ENCODE peak calls at places on chromosomes 11 and 22, in eight cellular contexts. One of them, this sample, is unnamed.

GRCh38 chr11:43984519-43985385 is 42.3 kb downstream of the C11orf96 start:
- DNase-seq in heart left ventricle: no peak
- DNase-seq in hepatocyte: peak
- DNase-seq in SJSA1: no peak
- DNase-seq in caudate nucleus: no peak
- DNase-seq in transverse colon: no peak
- DNase-seq in brain microvascular endothelial cell: no peak
- DNase-seq in colonic mucosa: no peak
- DNase-seq in this sample: no peak

GRCh38 chr11:32892355-32893090 is at the start of gene QSER1:
- DNase-seq in caudate nucleus: peak
- DNase-seq in transverse colon: peak
- DNase-seq in SJSA1: peak
- DNase-seq in heart left ventricle: peak
- DNase-seq in hepatocyte: peak
- DNase-seq in brain microvascular endothelial cell: peak
- DNase-seq in colonic mucosa: peak
- DNase-seq in this sample: peak

GRCh38 chr22:44576311-44577260 is 78.6 kb upstream of the RTL6 start:
- DNase-seq in brain microvascular endothelial cell: no peak
- DNase-seq in hepatocyte: no peak
- DNase-seq in SJSA1: no peak
- DNase-seq in heart left ventricle: peak
- DNase-seq in transverse colon: no peak
- DNase-seq in colonic mucosa: no peak
- DNase-seq in caudate nucleus: no peak
- DNase-seq in this sample: no peak

GRCh38 chr11:18743900-18744514 is 18.0 kb upstream of the IGSF22 start:
- DNase-seq in colonic mucosa: no peak
- DNase-seq in brain microvascular endothelial cell: no peak
- DNase-seq in hepatocyte: no peak
- DNase-seq in caudate nucleus: peak
- DNase-seq in transverse colon: no peak
- DNase-seq in SJSA1: no peak
- DNase-seq in heart left ventricle: no peak
- DNase-seq in this sample: no peak

GRCh38 chr22:19289475-19290161 is 1.9 kb downstream of the CLTCL1 start:
- DNase-seq in SJSA1: peak
- DNase-seq in heart left ventricle: no peak
- DNase-seq in brain microvascular endothelial cell: peak
- DNase-seq in transverse colon: no peak
- DNase-seq in caudate nucleus: no peak
- DNase-seq in hepatocyte: peak
- DNase-seq in colonic mucosa: no peak
- DNase-seq in this sample: no peak

GRCh38 chr11:65539401-65540289 is 14.8 kb downstream of the SCYL1 start:
- DNase-seq in SJSA1: no peak
- DNase-seq in brain microvascular endothelial cell: no peak
- DNase-seq in transverse colon: peak
- DNase-seq in hepatocyte: no peak
- DNase-seq in heart left ventricle: no peak
- DNase-seq in colonic mucosa: peak
- DNase-seq in caudate nucleus: no peak
- DNase-seq in this sample: no peak

GRCh38 chr22:49046546-49047305 is 780.9 kb downstream of the BRD1 start:
- DNase-seq in hepatocyte: peak
- DNase-seq in transverse colon: no peak
- DNase-seq in SJSA1: no peak
- DNase-seq in caudate nucleus: peak
- DNase-seq in heart left ventricle: no peak
- DNase-seq in colonic mucosa: peak
- DNase-seq in brain microvascular endothelial cell: peak
- DNase-seq in this sample: no peak

GRCh38 chr11:123430736-123431356 is 777 bp downstream of the GRAMD1B start:
- DNase-seq in brain microvascular endothelial cell: peak
- DNase-seq in hepatocyte: peak
- DNase-seq in caudate nucleus: no peak
- DNase-seq in transverse colon: peak
- DNase-seq in SJSA1: peak
- DNase-seq in heart left ventricle: peak
- DNase-seq in colonic mucosa: peak
- DNase-seq in this sample: peak

GRCh38 chr22:28329582-28330073 is 350.0 kb downstream of the TTC28 start:
- DNase-seq in hepatocyte: no peak
- DNase-seq in SJSA1: no peak
- DNase-seq in colonic mucosa: no peak
- DNase-seq in brain microvascular endothelial cell: no peak
- DNase-seq in heart left ventricle: no peak
- DNase-seq in transverse colon: no peak
- DNase-seq in caudate nucleus: no peak
- DNase-seq in this sample: no peak

GRCh38 chr11:43576834-43577521 is 103.6 kb upstream of the HSD17B12 start:
- DNase-seq in caudate nucleus: no peak
- DNase-seq in SJSA1: no peak
- DNase-seq in colonic mucosa: peak
- DNase-seq in transverse colon: no peak
- DNase-seq in heart left ventricle: peak
- DNase-seq in hepatocyte: peak
- DNase-seq in brain microvascular endothelial cell: peak
- DNase-seq in this sample: no peak

GRCh38 chr11:134038897-134039470 is 29.9 kb upstream of the JAM3 start:
- DNase-seq in hepatocyte: peak
- DNase-seq in colonic mucosa: no peak
- DNase-seq in caudate nucleus: no peak
- DNase-seq in SJSA1: no peak
- DNase-seq in transverse colon: no peak
- DNase-seq in heart left ventricle: peak
- DNase-seq in brain microvascular endothelial cell: no peak
- DNase-seq in this sample: no peak

GRCh38 chr11:134040386-134041297 is 28.2 kb upstream of the JAM3 start:
- DNase-seq in heart left ventricle: peak
- DNase-seq in transverse colon: no peak
- DNase-seq in caudate nucleus: peak
- DNase-seq in colonic mucosa: no peak
- DNase-seq in SJSA1: peak
- DNase-seq in brain microvascular endothelial cell: peak
- DNase-seq in hepatocyte: peak
- DNase-seq in this sample: no peak

GRCh38 chr11:134039726-134040385 is 29.0 kb upstream of the JAM3 start:
- DNase-seq in brain microvascular endothelial cell: no peak
- DNase-seq in hepatocyte: no peak
- DNase-seq in colonic mucosa: no peak
- DNase-seq in caudate nucleus: no peak
- DNase-seq in heart left ventricle: peak
- DNase-seq in transverse colon: no peak
- DNase-seq in SJSA1: no peak
- DNase-seq in this sample: no peak

GRCh38 chr11:134041791-134042696 is 26.8 kb upstream of the JAM3 start:
- DNase-seq in colonic mucosa: no peak
- DNase-seq in caudate nucleus: no peak
- DNase-seq in heart left ventricle: peak
- DNase-seq in SJSA1: no peak
- DNase-seq in hepatocyte: peak
- DNase-seq in brain microvascular endothelial cell: no peak
- DNase-seq in transverse colon: no peak
- DNase-seq in this sample: no peak

DNA sequence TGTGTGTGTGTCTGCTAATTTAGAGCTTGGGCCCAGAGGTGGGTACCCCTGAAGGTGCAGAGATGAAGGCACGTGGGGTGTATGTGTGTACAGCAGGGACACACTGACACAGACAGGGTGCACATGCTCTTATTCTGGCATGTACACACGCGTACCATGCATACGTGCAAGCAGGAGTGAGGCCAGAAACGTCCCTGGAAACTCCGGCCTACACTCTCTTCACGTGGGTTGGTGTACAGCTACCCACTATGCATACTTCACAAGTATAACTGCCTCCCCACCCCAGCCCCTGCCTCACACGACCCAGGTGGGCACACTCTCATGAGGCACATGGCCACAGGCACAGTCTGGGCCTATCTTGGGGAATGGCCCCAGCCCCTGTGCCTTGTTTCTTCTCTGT is 27.5 kb upstream of the JAM3 start:
- DNase-seq in brain microvascular endothelial cell: no peak
- DNase-seq in colonic mucosa: no peak
- DNase-seq in transverse colon: no peak
- DNase-seq in hepatocyte: no peak
- DNase-seq in heart left ventricle: peak
- DNase-seq in SJSA1: no peak
- DNase-seq in caudate nucleus: no peak
- DNase-seq in this sample: no peak
- H3K27ac ChIP-seq in brain microvascular endothelial cell: no peak
- H3K27ac ChIP-seq in colonic mucosa: peak
- H3K27ac ChIP-seq in transverse colon: peak
- H3K27ac ChIP-seq in hepatocyte: peak
- H3K27ac ChIP-seq in heart left ventricle: no peak
- H3K27ac ChIP-seq in SJSA1: no peak
- H3K27ac ChIP-seq in caudate nucleus: peak
- H3K27ac ChIP-seq in this sample: no peak

GRCh38 chr11:77019976-77020591 is 14.1 kb upstream of the B3GNT6 start:
- DNase-seq in caudate nucleus: no peak
- DNase-seq in brain microvascular endothelial cell: peak
- DNase-seq in SJSA1: peak
- DNase-seq in hepatocyte: peak
- DNase-seq in heart left ventricle: no peak
- DNase-seq in colonic mucosa: no peak
- DNase-seq in transverse colon: no peak
- DNase-seq in this sample: no peak
- H3K27ac ChIP-seq in caudate nucleus: no peak
- H3K27ac ChIP-seq in brain microvascular endothelial cell: peak
- H3K27ac ChIP-seq in SJSA1: peak
- H3K27ac ChIP-seq in hepatocyte: peak
- H3K27ac ChIP-seq in heart left ventricle: no peak
- H3K27ac ChIP-seq in colonic mucosa: peak
- H3K27ac ChIP-seq in transverse colon: peak
- H3K27ac ChIP-seq in this sample: no peak

DNA sequence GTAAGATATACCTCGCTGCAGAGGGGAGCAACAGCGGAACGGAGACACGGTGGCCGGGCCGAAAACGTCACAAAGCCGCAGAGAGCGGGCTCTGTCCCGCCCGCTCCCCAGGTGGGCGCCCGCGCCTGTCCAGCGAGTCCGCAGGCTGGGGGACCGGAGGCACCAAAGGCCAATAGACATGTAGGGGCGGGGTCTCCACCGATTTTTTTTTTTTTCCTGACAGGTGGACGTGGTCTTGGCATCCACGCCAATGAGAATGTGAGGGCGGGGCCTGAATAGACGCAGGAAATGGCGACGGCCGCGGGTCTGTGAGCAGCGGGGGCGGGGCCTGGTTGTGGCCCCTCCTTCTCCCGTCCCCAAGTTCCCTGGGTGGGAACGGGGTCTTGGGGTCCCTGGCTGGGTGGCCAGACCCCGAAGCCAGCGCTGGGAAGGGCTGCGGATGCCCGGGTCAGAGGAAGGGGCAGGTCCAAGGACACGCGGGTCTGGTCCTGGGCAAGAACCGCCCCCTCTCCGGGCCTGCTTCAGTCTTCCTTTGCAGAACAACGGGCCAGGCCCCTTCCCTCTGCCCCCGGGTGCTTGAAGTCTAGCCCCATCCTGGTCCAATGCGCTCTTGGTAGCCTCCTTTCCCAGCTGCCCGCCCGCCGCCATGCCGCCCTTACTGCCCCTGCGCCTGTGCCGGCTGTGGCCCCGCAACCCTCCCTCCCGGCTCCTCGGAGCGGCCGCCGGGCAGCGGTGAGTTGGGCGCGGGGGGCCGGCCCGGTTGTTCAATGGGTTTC is at the start of gene DNAJC4:
- DNase-seq in colonic mucosa: peak
- DNase-seq in hepatocyte: peak
- DNase-seq in transverse colon: peak
- DNase-seq in caudate nucleus: peak
- DNase-seq in brain microvascular endothelial cell: peak
- DNase-seq in heart left ventricle: peak
- DNase-seq in SJSA1: peak
- DNase-seq in this sample: peak
- H3K27ac ChIP-seq in colonic mucosa: peak
- H3K27ac ChIP-seq in hepatocyte: peak
- H3K27ac ChIP-seq in transverse colon: peak
- H3K27ac ChIP-seq in caudate nucleus: peak
- H3K27ac ChIP-seq in brain microvascular endothelial cell: peak
- H3K27ac ChIP-seq in heart left ventricle: peak
- H3K27ac ChIP-seq in SJSA1: peak
- H3K27ac ChIP-seq in this sample: peak

GRCh38 chr11:12116425-12117032 is 6.1 kb downstream of the MICAL2 start:
- DNase-seq in colonic mucosa: no peak
- DNase-seq in SJSA1: no peak
- DNase-seq in heart left ventricle: no peak
- DNase-seq in transverse colon: no peak
- DNase-seq in caudate nucleus: no peak
- DNase-seq in brain microvascular endothelial cell: no peak
- DNase-seq in hepatocyte: no peak
- DNase-seq in this sample: no peak
- H3K27ac ChIP-seq in colonic mucosa: no peak
- H3K27ac ChIP-seq in SJSA1: no peak
- H3K27ac ChIP-seq in heart left ventricle: peak
- H3K27ac ChIP-seq in transverse colon: peak
- H3K27ac ChIP-seq in caudate nucleus: no peak
- H3K27ac ChIP-seq in brain microvascular endothelial cell: no peak
- H3K27ac ChIP-seq in hepatocyte: peak
- H3K27ac ChIP-seq in this sample: no peak

GRCh38 chr22:27152883-27153282 is 495.5 kb downstream of the MIAT start:
- DNase-seq in brain microvascular endothelial cell: no peak
- DNase-seq in colonic mucosa: no peak
- DNase-seq in transverse colon: no peak
- DNase-seq in heart left ventricle: no peak
- DNase-seq in SJSA1: no peak
- DNase-seq in caudate nucleus: no peak
- DNase-seq in hepatocyte: no peak
- DNase-seq in this sample: no peak
- H3K27ac ChIP-seq in brain microvascular endothelial cell: peak
- H3K27ac ChIP-seq in colonic mucosa: no peak
- H3K27ac ChIP-seq in transverse colon: no peak
- H3K27ac ChIP-seq in heart left ventricle: no peak
- H3K27ac ChIP-seq in SJSA1: no peak
- H3K27ac ChIP-seq in caudate nucleus: no peak
- H3K27ac ChIP-seq in hepatocyte: no peak
- H3K27ac ChIP-seq in this sample: no peak

This sample was measured in CD4-positive, alpha-beta memory T cell.